ENCODE peak calls at places on chromosomes 2 and 18, in seven cellular contexts. O is left lung, B is vagina, I is RWPE1, R is AG04449, J is pancreas, Y is spleen. Z is an unnamed sample.
A peak's percentile ranks its signal among the peaks of the same experiment; 100 is the strongest.

GRCh38 chr2:237324446-237325236 is 89.3 kb downstream of the COL6A3 start:
- DNase-seq in Y (no peak), R (peak; percentile 50), I (no peak), O (no peak), J (no peak), B (peak; percentile 22), Z (no peak)

GRCh38 chr2:73099486-73099885 is 13.3 kb downstream of the RAB11FIP5 start:
- DNase-seq in Y (peak; percentile 56), J (no peak), O (no peak), R (no peak), B (no peak), I (no peak), Z (no peak)

GRCh38 chr2:168434164-168434563 is 21.9 kb upstream of the CERS6 start:
- DNase-seq in I (no peak), Y (no peak), O (no peak), B (no peak), J (peak; percentile 58), R (no peak), Z (peak; percentile 30)

GRCh38 chr18:74806700-74807416 is 209.2 kb downstream of the ZNF407 start:
- DNase-seq in Y (no peak), R (peak; percentile 73), B (no peak), O (no peak), I (peak; percentile 79), J (no peak), Z (peak; percentile 14)

GRCh38 chr2:51218057-51218456 is 186.1 kb upstream of the NRXN1 start:
- DNase-seq in B (no peak), O (no peak), Y (no peak), R (no peak), I (no peak), J (no peak), Z (no peak)

GRCh38 chr2:113273031-113273551 is 5.6 kb downstream of the PAX8 start:
- DNase-seq in J (no peak), O (no peak), R (no peak), Y (no peak), B (no peak), I (no peak), Z (peak; percentile 61)

GRCh38 chr18:9884532-9885140 is 1.1 kb upstream of the TXNDC2 start:
- DNase-seq in J (no peak), O (no peak), B (no peak), R (no peak), Y (no peak), I (no peak), Z (no peak)

GRCh38 chr2:112121682-112122254 is 16.4 kb upstream of the FBLN7 start:
- DNase-seq in I (peak; percentile 19), O (no peak), R (no peak), J (no peak), B (no peak), Y (no peak), Z (peak; percentile 27)

GRCh38 chr2:181165199-181165868 is 184.9 kb downstream of the UBE2E3 start:
- DNase-seq in O (no peak), R (no peak), B (no peak), J (no peak), I (no peak), Y (no peak), Z (no peak)

GRCh38 chr2:108911807-108912628 is 77.0 kb downstream of the EDAR start:
- DNase-seq in B (no peak), O (no peak), R (no peak), Y (peak; percentile 64), J (no peak), I (no peak), Z (no peak)

GRCh38 chr2:126668254-126668653 is 12.3 kb downstream of the GYPC start:
- DNase-seq in B (no peak), J (no peak), O (no peak), I (no peak), Y (no peak), R (no peak), Z (no peak)

GRCh38 chr18:50871846-50872245 is 7.1 kb upstream of the ME2 start:
- DNase-seq in J (no peak), I (no peak), O (no peak), B (no peak), Y (no peak), R (no peak), Z (no peak)

GRCh38 chr2:29766191-29766590 is 155.2 kb downstream of the ALK start:
- DNase-seq in R (peak; percentile 29), J (no peak), Y (no peak), I (peak; percentile 23), O (no peak), B (no peak), Z (no peak)

GRCh38 chr2:200761168-200761715 is 50.5 kb upstream of the BZW1 start:
- DNase-seq in J (no peak), O (no peak), Y (no peak), B (no peak), I (no peak), R (no peak), Z (no peak)

GRCh38 chr2:203823179-203823578 is 44.4 kb upstream of the CTLA4 start:
- DNase-seq in I (no peak), Y (no peak), R (no peak), B (no peak), O (no peak), J (no peak), Z (no peak)

GRCh38 chr18:13502585-13502984 is 223.8 kb downstream of the FAM210A start:
- DNase-seq in J (no peak), I (no peak), R (no peak), Y (no peak), O (no peak), B (no peak), Z (no peak)

GRCh38 chr2:188422726-188423125 is 131.1 kb downstream of the GULP1 start:
- DNase-seq in R (no peak), B (no peak), O (no peak), Y (no peak), I (no peak), J (no peak), Z (no peak)

GRCh38 chr2:81324046-81324445 is 1019.5 kb upstream of the LRRTM1 start:
- DNase-seq in Y (no peak), I (no peak), B (no peak), J (no peak), R (no peak), O (no peak), Z (no peak)

GRCh38 chr2:38200583-38200982 is 124.6 kb upstream of the CYP1B1 start:
- DNase-seq in I (no peak), B (no peak), Y (no peak), O (no peak), J (no peak), R (no peak), Z (no peak)

GRCh38 chr2:109364212-109364611 is 235.2 kb downstream of the SH3RF3 start:
- DNase-seq in R (no peak), Y (no peak), I (no peak), O (no peak), B (no peak), J (no peak), Z (no peak)

GRCh38 chr2:85588218-85589044 is 4.2 kb downstream of the VAMP5 start:
- DNase-seq in Y (no peak), B (no peak), I (no peak), R (no peak), O (no peak), J (no peak), Z (no peak)

GRCh38 chr2:27809761-27810241 is 38.3 kb downstream of the MRPL33 start:
- DNase-seq in Y (no peak), R (no peak), J (no peak), B (no peak), I (peak; percentile 24), O (no peak), Z (no peak)

DNA sequence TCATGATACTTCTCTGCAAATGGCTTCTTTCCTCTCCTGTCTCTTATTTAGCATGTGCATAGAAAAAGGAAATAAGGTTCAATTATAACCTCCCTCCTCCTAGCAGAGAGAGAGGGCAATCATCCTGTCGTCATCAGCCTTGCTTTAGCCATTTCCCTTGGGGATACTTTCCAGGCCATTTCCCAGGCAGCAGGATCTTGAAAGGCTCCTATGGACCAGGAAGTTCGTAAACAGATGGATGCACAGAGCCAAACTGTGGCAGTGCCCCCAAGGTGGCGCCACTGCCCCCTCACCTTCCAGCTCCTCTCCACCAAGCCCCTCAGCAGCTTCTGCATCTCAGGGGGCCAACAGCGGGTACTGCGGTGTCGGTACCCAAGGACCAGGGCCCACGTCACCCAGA is 157.4 kb downstream of the DTNA start:
- DNase-seq in O (no peak), J (no peak), I (no peak), Y (no peak), B (no peak), R (no peak), Z (no peak)
- TF ChIP-seq CTCF in O (no peak), J (no peak), I (no peak), Y (no peak), B (no peak), R (peak; percentile 27), Z (no peak)

DNA sequence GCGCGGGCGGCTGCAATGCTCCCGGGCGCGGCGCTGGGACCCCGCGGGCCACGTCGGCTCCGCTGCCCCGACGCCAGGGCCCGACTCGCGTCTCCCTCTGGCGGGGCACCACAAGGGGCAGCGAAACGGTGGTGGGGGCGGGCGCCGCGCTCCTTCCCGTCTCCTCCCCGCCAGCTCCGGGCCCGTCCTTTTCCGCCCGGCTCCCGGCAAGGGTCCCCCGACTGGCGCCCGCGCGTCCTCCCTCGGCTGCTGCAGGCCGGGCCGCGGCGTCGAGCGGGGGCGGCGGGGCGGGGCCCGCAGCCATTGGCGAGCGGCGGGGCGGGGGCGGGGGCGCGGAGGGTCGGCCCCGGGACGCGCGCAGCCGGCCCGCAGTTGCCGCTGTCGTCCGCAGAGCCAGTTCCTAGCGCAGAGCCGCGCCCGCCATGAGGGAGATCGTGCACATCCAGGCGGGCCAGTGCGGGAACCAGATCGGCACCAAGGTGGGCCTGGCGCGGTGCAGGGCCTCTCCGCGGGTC is at the start of gene TUBB6:
- DNase-seq in R (no peak), I (peak; percentile 78), B (no peak), Y (peak; percentile 81), O (peak; percentile 76), J (peak; percentile 81), Z (peak; percentile 56)
- TF ChIP-seq CTCF in R (peak; percentile 19), I (peak; percentile 13), B (no peak), Y (no peak), O (no peak), J (no peak), Z (no peak)

GRCh38 chr2:157839822-157840221 is 36.3 kb downstream of the ACVR1 start:
- DNase-seq in B (no peak), J (no peak), R (no peak), Y (no peak), I (no peak), O (no peak), Z (no peak)

GRCh38 chr2:157839162-157839801 is 36.8 kb downstream of the ACVR1 start:
- DNase-seq in Y (no peak), I (no peak), B (no peak), O (no peak), J (no peak), R (no peak), Z (no peak)

GRCh38 chr2:157842106-157842879 is 33.8 kb downstream of the ACVR1 start:
- DNase-seq in I (no peak), B (no peak), J (no peak), O (no peak), Y (no peak), R (no peak), Z (no peak)

GRCh38 chr2:157841485-157841884 is 34.6 kb downstream of the ACVR1 start:
- DNase-seq in B (no peak), Y (no peak), R (no peak), O (no peak), J (no peak), I (no peak), Z (no peak)

GRCh38 chr2:157840568-157841156 is 35.5 kb downstream of the ACVR1 start:
- DNase-seq in O (peak; percentile 57), Y (no peak), I (no peak), J (peak; percentile 83), R (no peak), B (no peak), Z (peak; percentile 72)
- TF ChIP-seq CTCF in O (no peak), Y (no peak), I (no peak), J (no peak), R (no peak), B (no peak), Z (no peak)

GRCh38 chr2:219736196-219736595 is 108.8 kb downstream of the SLC4A3 start:
- DNase-seq in R (no peak), O (no peak), I (peak; percentile 64), B (no peak), Y (no peak), J (no peak), Z (peak; percentile 54)
- TF ChIP-seq CTCF in R (peak; percentile 39), O (peak; percentile 23), I (peak; percentile 60), B (peak; percentile 51), Y (no peak), J (peak; percentile 38), Z (peak; percentile 67)

Z was measured in Calu3.